ENCODE peak calls at places on chromosomes 12 and 14, in nine cellular contexts. N, K, D, P, C, L, B, I and A are unnamed samples.

GRCh38 chr12:29782285-29782820 is 1.4 kb downstream of the TMTC1 start:
- DNase-seq in K (peak; percentile 71), C (peak; percentile 50), B (peak; percentile 89), D (peak; percentile 66), L (peak; percentile 89), I (peak; percentile 51), P (peak; percentile 33), N (peak; percentile 48), A (no peak)

GRCh38 chr12:87782838-87783237 is 246.4 kb downstream of the C12orf50 start:
- DNase-seq in L (no peak), P (no peak), K (no peak), I (no peak), N (no peak), B (no peak), D (no peak), C (no peak), A (no peak)

GRCh38 chr12:3152013-3152412 is 74.8 kb downstream of the TSPAN9 start:
- DNase-seq in L (no peak), I (peak; percentile 92), K (no peak), B (peak; percentile 52), N (peak; percentile 42), P (peak; percentile 81), D (no peak), C (no peak), A (no peak)

GRCh38 chr14:25150934-25151790 is 101.2 kb upstream of the STXBP6 start:
- DNase-seq in C (peak; percentile 57), I (peak; percentile 57), P (peak; percentile 26), K (peak; percentile 71), B (peak; percentile 84), D (peak; percentile 42), N (peak; percentile 63), L (peak; percentile 77), A (peak; percentile 7)

GRCh38 chr14:60647081-60647836 is 2.0 kb downstream of the SIX1 start:
- DNase-seq in N (peak; percentile 80), D (no peak), I (peak; percentile 77), L (peak; percentile 75), B (peak; percentile 91), P (peak; percentile 77), C (no peak), K (peak; percentile 69), A (no peak)

GRCh38 chr12:94545937-94546771 is 86.5 kb upstream of the CEP83 start:
- DNase-seq in I (peak; percentile 89), P (peak; percentile 85), B (peak; percentile 80), N (peak; percentile 82), L (peak; percentile 80), D (peak; percentile 78), C (peak; percentile 83), K (peak; percentile 68), A (no peak)

GRCh38 chr12:26233620-26234019 is 38.2 kb downstream of the SSPN start:
- DNase-seq in I (no peak), D (no peak), C (no peak), K (peak; percentile 61), N (no peak), L (peak; percentile 44), P (no peak), B (peak; percentile 71), A (no peak)

GRCh38 chr14:101897326-101897725 is 67.0 kb upstream of the DYNC1H1 start:
- DNase-seq in C (no peak), P (no peak), L (no peak), I (no peak), N (no peak), D (no peak), B (no peak), K (no peak), A (no peak)

GRCh38 chr12:61018571-61018970 is 1241.6 kb upstream of the USP15 start:
- DNase-seq in I (no peak), D (peak; percentile 28), P (no peak), L (no peak), B (no peak), K (no peak), N (no peak), C (no peak), A (no peak)

GRCh38 chr14:103819503-103820307 is 27.7 kb downstream of the PPP1R13B start:
- DNase-seq in L (no peak), B (peak; percentile 56), I (peak; percentile 70), D (no peak), P (peak; percentile 84), C (no peak), N (peak; percentile 61), K (no peak), A (no peak)

GRCh38 chr14:104323551-104324175 is 185.3 kb downstream of the KIF26A start:
- DNase-seq in K (no peak), B (no peak), I (no peak), P (peak; percentile 33), L (no peak), D (no peak), N (no peak), C (no peak), A (no peak)

GRCh38 chr12:9699898-9700605 is 30.5 kb downstream of the CLEC2D start:
- DNase-seq in B (peak; percentile 37), K (peak; percentile 60), C (no peak), P (no peak), D (no peak), I (no peak), L (peak; percentile 39), N (no peak), A (no peak)

GRCh38 chr14:96215845-96216244 is 11.2 kb downstream of the BDKRB2 start:
- DNase-seq in P (no peak), C (no peak), K (no peak), B (peak; percentile 63), D (no peak), I (no peak), L (no peak), N (no peak), A (peak; percentile 81)

DNA sequence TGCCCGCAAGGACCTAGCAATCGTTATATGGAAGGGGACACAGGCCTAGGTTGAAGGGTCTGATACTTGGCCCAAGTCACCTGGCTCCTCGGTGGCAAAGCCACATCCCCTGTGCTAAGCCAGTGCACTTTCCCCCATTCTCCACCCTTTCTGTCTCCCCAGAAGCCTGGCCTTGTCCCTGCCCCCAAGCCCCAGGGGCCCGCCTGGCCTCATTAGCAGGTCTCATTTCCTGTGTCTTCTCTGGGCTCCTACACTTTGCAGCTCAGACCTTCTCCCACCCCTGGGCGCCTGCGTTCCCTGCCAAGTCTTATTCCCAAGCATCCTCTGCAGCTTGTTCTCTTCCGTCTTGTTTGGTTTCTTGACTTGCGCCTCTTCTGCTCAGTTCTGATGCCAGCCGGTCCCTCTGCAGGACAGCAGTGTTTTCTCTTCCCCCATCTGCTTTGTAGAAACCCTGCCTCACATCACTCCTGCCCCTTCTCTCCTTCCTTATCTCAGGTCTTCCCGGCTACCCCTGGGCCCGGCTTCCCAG is 66.7 kb downstream of the SLC24A4 start:
- DNase-seq in C (no peak), K (no peak), L (no peak), B (no peak), P (no peak), I (no peak), N (no peak), D (no peak), A (no peak)
- H3K36me3 ChIP-seq in C (no peaks in the 10 kb centered on the region), K (no peaks in the 10 kb centered on the region), L (no peaks in the 10 kb centered on the region), B (no peaks in the 10 kb centered on the region), P (no peaks in the 10 kb centered on the region), I (no peaks in the 10 kb centered on the region), N (no peaks in the 10 kb centered on the region), D (no peaks in the 10 kb centered on the region), A (no peaks in the 10 kb centered on the region)

GRCh38 chr12:103524238-103524875 is 28.6 kb upstream of the C12orf42 start:
- DNase-seq in L (no peak), B (no peak), C (no peak), D (no peak), K (no peak), P (no peak), N (no peak), I (no peak), A (no peak)

GRCh38 chr12:103518899-103519298 is 23.1 kb upstream of the C12orf42 start:
- DNase-seq in N (no peak), L (no peak), D (no peak), I (no peak), P (no peak), C (no peak), B (no peak), K (no peak), A (no peak)

GRCh38 chr12:103520686-103521215 is 25.0 kb upstream of the C12orf42 start:
- DNase-seq in P (no peak), N (no peak), C (no peak), L (no peak), B (no peak), I (no peak), D (no peak), K (no peak), A (no peak)

GRCh38 chr12:103519632-103520031 is 23.9 kb upstream of the C12orf42 start:
- DNase-seq in L (no peak), K (no peak), N (no peak), I (no peak), B (no peak), D (no peak), C (no peak), P (no peak), A (no peak)

GRCh38 chr12:103523771-103524170 is 28.0 kb upstream of the C12orf42 start:
- DNase-seq in B (no peak), P (no peak), D (no peak), K (no peak), C (no peak), L (no peak), N (no peak), I (no peak), A (no peak)
- H3K36me3 ChIP-seq in B (no peaks in the 10 kb centered on the region), P (no peaks in the 10 kb centered on the region), D (no peaks in the 10 kb centered on the region), K (no peaks in the 10 kb centered on the region), C (no peaks in the 10 kb centered on the region), L (no peaks in the 10 kb centered on the region), N (no peaks in the 10 kb centered on the region), I (no peaks in the 10 kb centered on the region), A (no peaks in the 10 kb centered on the region)

DNA sequence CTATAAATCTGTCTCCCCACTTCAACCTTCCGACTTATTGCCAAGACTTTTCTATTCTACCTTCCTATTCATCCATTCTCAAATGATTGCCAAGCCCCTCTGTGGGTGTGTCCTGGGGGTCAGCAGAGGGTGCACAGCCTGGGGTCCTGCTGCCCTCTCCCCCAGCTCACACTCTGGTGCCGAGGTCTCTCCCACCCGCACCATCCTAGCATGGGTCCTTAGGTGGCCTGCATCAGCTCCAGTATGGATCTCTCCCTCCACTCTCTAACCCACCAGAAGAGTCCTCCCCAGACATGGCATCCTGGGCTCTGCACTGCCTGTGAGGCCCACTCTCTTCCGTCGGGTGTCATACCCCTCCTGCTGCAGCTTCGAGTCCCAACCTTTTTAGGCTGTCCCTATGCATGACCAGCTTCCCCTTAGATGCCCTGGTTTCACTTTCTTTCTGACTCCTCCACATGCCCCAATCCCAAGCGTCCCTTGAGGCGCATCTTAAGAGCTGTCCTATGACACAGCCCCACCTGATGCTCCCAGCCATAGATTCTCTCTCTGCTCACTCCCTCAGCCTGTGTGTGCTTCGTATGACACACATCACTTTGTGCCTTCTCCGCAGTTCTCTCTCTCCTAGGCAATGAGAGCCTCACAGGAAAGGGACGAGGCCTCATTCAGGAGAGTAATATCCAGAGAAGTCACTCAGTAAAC is 43.9 kb downstream of the GIT2 start:
- DNase-seq in I (no peak), L (no peak), N (no peak), P (no peak), C (peak; percentile 49), D (no peak), B (no peak), K (no peak), A (no peak)
- H3K36me3 ChIP-seq in I (peaks cover 11% of the 10 kb centered on the region), L (peaks cover 11% of the 10 kb centered on the region), N (no peaks in the 10 kb centered on the region), P (peaks cover 15% of the 10 kb centered on the region), C (peaks cover 31% of the 10 kb centered on the region), D (no peaks in the 10 kb centered on the region), B (peaks cover 29% of the 10 kb centered on the region), K (peaks cover 17% of the 10 kb centered on the region), A (peaks cover 26% of the 10 kb centered on the region)

DNA sequence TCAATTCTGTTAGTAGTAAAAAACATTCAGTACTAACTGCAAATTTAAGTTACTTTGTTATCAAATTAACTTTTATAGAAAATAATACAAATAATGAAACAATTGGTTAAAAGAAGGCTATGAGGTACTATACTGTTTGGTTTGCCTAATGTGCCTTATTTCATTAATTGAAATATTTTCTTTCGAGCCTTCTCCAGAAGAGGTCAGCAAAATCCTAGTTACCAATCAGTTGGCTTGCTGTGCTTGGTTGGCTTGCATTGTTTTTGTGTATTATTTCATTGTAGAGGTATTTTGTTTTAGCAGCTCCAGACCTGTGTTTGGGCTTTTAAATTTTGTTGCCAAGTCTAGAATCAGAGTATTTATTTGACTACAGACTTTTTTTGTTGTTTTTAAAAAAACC is 68.5 kb downstream of the AEBP2 start:
- DNase-seq in B (peak; percentile 61), N (no peak), L (peak; percentile 54), I (no peak), D (no peak), P (no peak), K (peak; percentile 19), C (no peak), A (no peak)
- H3K36me3 ChIP-seq in B (no peaks in the 10 kb centered on the region), N (peaks cover 4% of the 10 kb centered on the region), L (no peaks in the 10 kb centered on the region), I (no peaks in the 10 kb centered on the region), D (no peaks in the 10 kb centered on the region), P (peaks cover 3% of the 10 kb centered on the region), K (peaks cover 8% of the 10 kb centered on the region), C (peaks cover 8% of the 10 kb centered on the region), A (peaks cover 8% of the 10 kb centered on the region)